ENCODE peak calls at places on chromosomes 4 and X, in eight cellular contexts. One of them, this sample, is unnamed.

GRCh38 chr4:60345397-60345796 is 854.7 kb upstream of the ADGRL3 start:
- DNase-seq in HCT116: no peak
- DNase-seq in GM23338: no peak
- DNase-seq in MM.1S: no peak
- DNase-seq in SK-N-SH: no peak
- DNase-seq in PC-3: no peak
- DNase-seq in hepatocyte: no peak
- DNase-seq in neural progenitor cell: no peak
- DNase-seq in this sample: no peak

GRCh38 chr4:176335421-176335820 is 15.7 kb downstream of the SPCS3 start:
- DNase-seq in hepatocyte: no peak
- DNase-seq in HCT116: no peak
- DNase-seq in neural progenitor cell: no peak
- DNase-seq in MM.1S: no peak
- DNase-seq in SK-N-SH: no peak
- DNase-seq in PC-3: peak; percentile 16
- DNase-seq in GM23338: no peak
- DNase-seq in this sample: peak; percentile 15

GRCh38 chrX:48648299-48648698 is 35.3 kb upstream of the WAS start:
- DNase-seq in GM23338: peak; percentile 77
- DNase-seq in SK-N-SH: peak; percentile 49
- DNase-seq in neural progenitor cell: peak; percentile 54
- DNase-seq in HCT116: no peak
- DNase-seq in PC-3: peak; percentile 59
- DNase-seq in hepatocyte: peak; percentile 37
- DNase-seq in MM.1S: peak; percentile 66
- DNase-seq in this sample: peak; percentile 72

GRCh38 chr4:51997647-51998046 is 22.5 kb downstream of the LRRC66 start:
- DNase-seq in SK-N-SH: no peak
- DNase-seq in MM.1S: no peak
- DNase-seq in GM23338: no peak
- DNase-seq in neural progenitor cell: no peak
- DNase-seq in HCT116: no peak
- DNase-seq in PC-3: peak; percentile 21
- DNase-seq in hepatocyte: no peak
- DNase-seq in this sample: no peak

GRCh38 chr4:139902328-139903217 is 237.0 kb downstream of the MGST2 start:
- DNase-seq in GM23338: no peak
- DNase-seq in neural progenitor cell: no peak
- DNase-seq in MM.1S: no peak
- DNase-seq in hepatocyte: no peak
- DNase-seq in SK-N-SH: peak; percentile 54
- DNase-seq in HCT116: no peak
- DNase-seq in PC-3: peak; percentile 20
- DNase-seq in this sample: peak; percentile 61

GRCh38 chr4:140047017-140047640 is 106.9 kb downstream of the MAML3 start:
- DNase-seq in GM23338: peak; percentile 51
- DNase-seq in SK-N-SH: no peak
- DNase-seq in MM.1S: no peak
- DNase-seq in PC-3: peak; percentile 67
- DNase-seq in neural progenitor cell: peak; percentile 51
- DNase-seq in HCT116: no peak
- DNase-seq in hepatocyte: no peak
- DNase-seq in this sample: no peak

GRCh38 chr4:76301775-76302162 is 4.8 kb upstream of the STBD1 start:
- DNase-seq in MM.1S: no peak
- DNase-seq in HCT116: no peak
- DNase-seq in neural progenitor cell: no peak
- DNase-seq in PC-3: no peak
- DNase-seq in hepatocyte: no peak
- DNase-seq in GM23338: no peak
- DNase-seq in SK-N-SH: no peak
- DNase-seq in this sample: no peak

GRCh38 chrX:66150188-66150587 is 13.9 kb upstream of the HEPH start:
- DNase-seq in HCT116: no peak
- DNase-seq in neural progenitor cell: no peak
- DNase-seq in GM23338: no peak
- DNase-seq in PC-3: no peak
- DNase-seq in MM.1S: no peak
- DNase-seq in SK-N-SH: no peak
- DNase-seq in hepatocyte: no peak
- DNase-seq in this sample: peak; percentile 20

GRCh38 chrX:104315555-104315954 is 60.8 kb upstream of the ESX1 start:
- DNase-seq in MM.1S: no peak
- DNase-seq in HCT116: no peak
- DNase-seq in neural progenitor cell: no peak
- DNase-seq in PC-3: peak; percentile 80
- DNase-seq in hepatocyte: no peak
- DNase-seq in SK-N-SH: no peak
- DNase-seq in GM23338: no peak
- DNase-seq in this sample: peak; percentile 76

GRCh38 chr4:2834001-2834921 is 9.4 kb upstream of the ADD1 start:
- DNase-seq in hepatocyte: peak; percentile 3
- DNase-seq in SK-N-SH: no peak
- DNase-seq in HCT116: no peak
- DNase-seq in neural progenitor cell: no peak
- DNase-seq in PC-3: no peak
- DNase-seq in MM.1S: no peak
- DNase-seq in GM23338: no peak
- DNase-seq in this sample: no peak

GRCh38 chr4:9996319-9997110 is 24.8 kb downstream of the SLC2A9 start:
- DNase-seq in SK-N-SH: no peak
- DNase-seq in HCT116: no peak
- DNase-seq in PC-3: no peak
- DNase-seq in GM23338: no peak
- DNase-seq in hepatocyte: peak; percentile 40
- DNase-seq in neural progenitor cell: no peak
- DNase-seq in MM.1S: no peak
- DNase-seq in this sample: peak; percentile 37

GRCh38 chr4:102786279-102786678 is 25.5 kb upstream of the MANBA start:
- DNase-seq in PC-3: no peak
- DNase-seq in HCT116: no peak
- DNase-seq in SK-N-SH: no peak
- DNase-seq in GM23338: no peak
- DNase-seq in neural progenitor cell: no peak
- DNase-seq in MM.1S: no peak
- DNase-seq in hepatocyte: no peak
- DNase-seq in this sample: no peak

GRCh38 chr4:22029803-22030202 is 81.2 kb upstream of the KCNIP4 start:
- DNase-seq in hepatocyte: no peak
- DNase-seq in PC-3: peak; percentile 69
- DNase-seq in MM.1S: no peak
- DNase-seq in neural progenitor cell: no peak
- DNase-seq in HCT116: no peak
- DNase-seq in SK-N-SH: no peak
- DNase-seq in GM23338: peak; percentile 14
- DNase-seq in this sample: no peak

GRCh38 chrX:154658957-154659356 is 5.6 kb upstream of the CTAG2 start:
- DNase-seq in GM23338: no peak
- DNase-seq in HCT116: no peak
- DNase-seq in PC-3: no peak
- DNase-seq in neural progenitor cell: no peak
- DNase-seq in MM.1S: no peak
- DNase-seq in SK-N-SH: no peak
- DNase-seq in hepatocyte: peak; percentile 0
- DNase-seq in this sample: no peak

GRCh38 chrX:103685396-103685795 is 1.1 kb downstream of the MORF4L2 start:
- DNase-seq in HCT116: no peak
- DNase-seq in GM23338: no peak
- DNase-seq in hepatocyte: peak; percentile 44
- DNase-seq in MM.1S: no peak
- DNase-seq in PC-3: no peak
- DNase-seq in SK-N-SH: peak; percentile 28
- DNase-seq in neural progenitor cell: no peak
- DNase-seq in this sample: peak; percentile 56

GRCh38 chr4:51858605-51859211 is 15.8 kb downstream of the DCUN1D4 start:
- DNase-seq in HCT116: no peak
- DNase-seq in SK-N-SH: no peak
- DNase-seq in PC-3: no peak
- DNase-seq in hepatocyte: no peak
- DNase-seq in neural progenitor cell: no peak
- DNase-seq in GM23338: no peak
- DNase-seq in MM.1S: no peak
- DNase-seq in this sample: no peak

GRCh38 chrX:623599-624323 is 6.8 kb upstream of the SHOX start:
- DNase-seq in MM.1S: peak; percentile 9
- DNase-seq in GM23338: peak; percentile 78
- DNase-seq in neural progenitor cell: peak; percentile 77
- DNase-seq in hepatocyte: no peak
- DNase-seq in HCT116: no peak
- DNase-seq in PC-3: no peak
- DNase-seq in SK-N-SH: no peak
- DNase-seq in this sample: peak; percentile 8

GRCh38 chr4:5500165-5500564 is 208.2 kb downstream of the EVC2 start:
- DNase-seq in GM23338: no peak
- DNase-seq in neural progenitor cell: no peak
- DNase-seq in SK-N-SH: no peak
- DNase-seq in MM.1S: no peak
- DNase-seq in PC-3: peak; percentile 67
- DNase-seq in hepatocyte: no peak
- DNase-seq in HCT116: no peak
- DNase-seq in this sample: peak; percentile 54

GRCh38 chrX:131762802-131763234 is 218.9 kb downstream of the OR13H1 start:
- DNase-seq in MM.1S: peak; percentile 86
- DNase-seq in PC-3: peak; percentile 54
- DNase-seq in neural progenitor cell: no peak
- DNase-seq in hepatocyte: no peak
- DNase-seq in SK-N-SH: peak; percentile 50
- DNase-seq in GM23338: peak; percentile 8
- DNase-seq in HCT116: no peak
- DNase-seq in this sample: peak; percentile 21
- H2AFZ ChIP-seq in MM.1S: peak overlapping the region; percentile 42
- H2AFZ ChIP-seq in PC-3: no peak overlapping the region
- H2AFZ ChIP-seq in neural progenitor cell: no peak overlapping the region
- H2AFZ ChIP-seq in hepatocyte: no peak overlapping the region
- H2AFZ ChIP-seq in SK-N-SH: peak overlapping the region; percentile 73
- H2AFZ ChIP-seq in GM23338: no peak overlapping the region
- H2AFZ ChIP-seq in HCT116: no peak overlapping the region
- H2AFZ ChIP-seq in this sample: no peak overlapping the region

DNA sequence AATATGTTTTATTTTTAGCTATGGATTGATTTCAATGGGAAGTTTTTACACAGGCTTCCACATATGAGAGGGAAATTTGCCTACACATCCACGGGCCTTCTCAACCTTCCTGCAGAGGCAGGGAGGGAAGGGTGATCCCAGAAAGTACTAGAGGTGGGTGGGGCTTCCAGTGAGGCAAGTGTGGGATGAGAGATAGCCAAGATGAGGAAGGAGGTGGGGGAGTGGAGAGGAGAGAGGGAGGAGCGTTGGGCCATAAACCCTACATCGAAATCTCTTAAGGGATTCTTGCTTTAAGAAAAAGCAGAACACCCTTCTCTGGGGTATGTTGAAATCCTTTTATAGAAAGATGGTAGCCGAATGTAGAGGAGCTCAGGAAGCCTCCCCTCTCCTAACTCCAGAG is 19.0 kb downstream of the NKX6-1 start:
- DNase-seq in HCT116: no peak
- DNase-seq in hepatocyte: no peak
- DNase-seq in SK-N-SH: no peak
- DNase-seq in neural progenitor cell: no peak
- DNase-seq in GM23338: peak; percentile 41
- DNase-seq in MM.1S: no peak
- DNase-seq in PC-3: no peak
- DNase-seq in this sample: no peak
- H3K27me3 ChIP-seq in HCT116: no peaks in the 10 kb centered on the region
- H3K27me3 ChIP-seq in hepatocyte: peaks cover 80% of the 10 kb centered on the region
- H3K27me3 ChIP-seq in SK-N-SH: peaks cover 60% of the 10 kb centered on the region
- H3K27me3 ChIP-seq in neural progenitor cell: peaks cover 96% of the 10 kb centered on the region
- H3K27me3 ChIP-seq in GM23338: peaks cover 75% of the 10 kb centered on the region
- H3K27me3 ChIP-seq in MM.1S: no peaks in the 10 kb centered on the region
- H3K27me3 ChIP-seq in PC-3: no peaks in the 10 kb centered on the region
- H3K27me3 ChIP-seq in this sample: peaks cover 82% of the 10 kb centered on the region

DNA sequence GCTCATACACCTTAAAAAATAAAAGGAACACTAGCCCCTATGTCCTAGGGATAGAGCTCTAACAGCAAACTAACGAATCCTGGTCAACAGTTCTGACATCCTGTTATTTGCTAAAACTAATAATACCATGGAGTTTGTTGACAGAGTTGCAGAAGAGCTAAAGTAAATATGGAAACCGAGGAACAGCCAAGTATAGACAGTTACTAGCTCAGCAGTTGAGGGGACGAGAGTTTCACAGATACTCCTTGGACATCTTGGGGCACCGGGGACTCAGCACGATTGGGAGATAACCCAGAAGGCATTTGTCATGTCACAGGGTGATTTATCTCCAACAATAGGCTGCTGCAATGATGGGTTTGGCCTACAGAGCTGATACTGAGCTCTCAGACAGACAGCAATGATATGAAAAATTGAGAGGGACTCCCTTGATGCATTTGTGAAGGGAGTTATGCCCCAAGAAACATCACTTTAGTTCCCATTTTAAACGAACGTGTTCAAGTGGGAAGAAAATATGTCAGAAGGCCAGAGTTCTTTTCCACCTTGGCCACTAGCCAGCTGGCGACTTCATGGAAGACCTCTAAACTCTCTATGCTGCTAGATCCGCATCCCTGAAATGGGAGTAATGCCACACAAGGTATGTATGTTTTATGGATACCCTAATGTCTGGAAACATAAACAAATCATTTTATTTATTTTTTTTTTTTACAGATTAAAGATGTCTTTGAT is 48.6 kb downstream of the TSC22D3 start:
- DNase-seq in hepatocyte: no peak
- DNase-seq in HCT116: no peak
- DNase-seq in MM.1S: no peak
- DNase-seq in GM23338: no peak
- DNase-seq in SK-N-SH: no peak
- DNase-seq in neural progenitor cell: no peak
- DNase-seq in PC-3: peak; percentile 26
- DNase-seq in this sample: no peak
- TF ChIP-seq EZH2phosphoT487 in hepatocyte: no peak
- TF ChIP-seq EZH2phosphoT487 in HCT116: no peak
- TF ChIP-seq EZH2phosphoT487 in MM.1S: no peak
- TF ChIP-seq EZH2phosphoT487 in GM23338: no peak
- TF ChIP-seq EZH2phosphoT487 in SK-N-SH: no peak
- TF ChIP-seq EZH2phosphoT487 in neural progenitor cell: no peak
- TF ChIP-seq EZH2phosphoT487 in PC-3: no peak
- TF ChIP-seq EZH2phosphoT487 in this sample: no peak

GRCh38 chr4:78661086-78661690 is 109.6 kb downstream of the ANXA3 start:
- DNase-seq in hepatocyte: no peak
- DNase-seq in PC-3: no peak
- DNase-seq in MM.1S: no peak
- DNase-seq in neural progenitor cell: no peak
- DNase-seq in HCT116: no peak
- DNase-seq in SK-N-SH: no peak
- DNase-seq in GM23338: no peak
- DNase-seq in this sample: no peak
- H2AFZ ChIP-seq in hepatocyte: peak overlapping the region; percentile 13
- H2AFZ ChIP-seq in PC-3: no peak overlapping the region
- H2AFZ ChIP-seq in MM.1S: no peak overlapping the region
- H2AFZ ChIP-seq in neural progenitor cell: no peak overlapping the region
- H2AFZ ChIP-seq in HCT116: no peak overlapping the region
- H2AFZ ChIP-seq in SK-N-SH: no peak overlapping the region
- H2AFZ ChIP-seq in GM23338: no peak overlapping the region
- H2AFZ ChIP-seq in this sample: no peak overlapping the region